ENCODE peak calls at places on chromosomes 2 and 18, in five cellular contexts. L is fibroblast of mammary gland, B is cardiac fibroblast, I is mesenteric fat pad, R is pons. S is an unnamed sample.

GRCh38 chr2:196077821-196078220 is 9.2 kb upstream of the DNAH7 start:
- DNase-seq in R (no peak), B (no peak), I (no peak), L (peak; percentile 68), S (no peak)

GRCh38 chr2:39730685-39731302 is 48.3 kb downstream of the THUMPD2 start:
- DNase-seq in B (peak; percentile 37), R (peak; percentile 67), I (no peak), L (peak; percentile 42), S (no peak)

GRCh38 chr2:201260302-201260800 is at the start of gene CASP8:
- DNase-seq in B (peak; percentile 66), L (peak; percentile 80), I (no peak), R (peak; percentile 63), S (peak; percentile 55)

GRCh38 chr18:9613550-9614400 is 584 bp downstream of the PPP4R1 start:
- DNase-seq in I (peak; percentile 92), L (no peak), B (peak; percentile 62), R (peak; percentile 9), S (peak; percentile 64)

GRCh38 chr2:85999131-85999831 is 106.4 kb downstream of the POLR1A start:
- DNase-seq in I (peak; percentile 71), L (no peak), R (peak; percentile 42), B (peak; percentile 56), S (peak; percentile 27)

GRCh38 chr2:85707304-85707703 is 13.1 kb downstream of the GNLY start:
- DNase-seq in L (peak; percentile 94), B (peak; percentile 93), I (no peak), R (peak; percentile 92), S (peak; percentile 88)

GRCh38 chr2:175690113-175690716 is 311.9 kb downstream of the LNPK start:
- DNase-seq in B (peak; percentile 80), I (no peak), R (peak; percentile 79), L (peak; percentile 80), S (peak; percentile 35)

GRCh38 chr2:8242734-8243133 is 439.1 kb upstream of the ID2 start:
- DNase-seq in I (no peak), L (peak; percentile 89), R (no peak), B (peak; percentile 17), S (no peak)

GRCh38 chr2:124323321-124323720 is 298.2 kb downstream of the CNTNAP5 start:
- DNase-seq in R (no peak), B (peak; percentile 39), I (no peak), L (peak; percentile 23), S (no peak)

GRCh38 chr2:160415991-160416390 is 77.6 kb downstream of the RBMS1 start:
- DNase-seq in I (no peak), L (peak; percentile 92), B (peak; percentile 59), R (no peak), S (no peak)

GRCh38 chr2:171102802-171103201 is 57.9 kb downstream of the TLK1 start:
- DNase-seq in R (no peak), L (no peak), B (no peak), I (no peak), S (no peak)

GRCh38 chr2:241818943-241819270 is 9.9 kb downstream of the NEU4 start:
- DNase-seq in R (no peak), I (peak; percentile 84), L (no peak), B (no peak), S (peak; percentile 41)

GRCh38 chr18:1999387-1999786 is 571.9 kb downstream of the METTL4 start:
- DNase-seq in I (no peak), L (no peak), B (no peak), R (no peak), S (no peak)

GRCh38 chr2:229454934-229455631 is 184.0 kb upstream of the PID1 start:
- DNase-seq in R (no peak), I (no peak), L (peak; percentile 88), B (peak; percentile 83), S (no peak)

GRCh38 chr2:224847961-224848850 is 132.0 kb upstream of the CCDC195 start:
- DNase-seq in R (peak; percentile 50), L (peak; percentile 92), B (peak; percentile 96), I (no peak), S (peak; percentile 18)

GRCh38 chr2:23200460-23201113 is 184.4 kb upstream of the KLHL29 start:
- DNase-seq in R (no peak), L (no peak), B (no peak), I (no peak), S (no peak)